ENCODE peak calls at places on chromosomes 16 and 17, in four cellular contexts. H, U, E and D are unnamed samples.

GRCh38 chr16:46884513-46885293 is 541 bp downstream of the GPT2 start:
- DNase-seq in E (no peak), H (no peak), U (no peak), D (no peak)

GRCh38 chr17:57622886-57623433 is 122.1 kb downstream of the CCDC182 start:
- DNase-seq in U (peak; percentile 8), H (no peak), E (peak; percentile 40), D (no peak)

GRCh38 chr17:64073771-64074703 is 53.6 kb upstream of the ICAM2 start:
- DNase-seq in U (no peak), E (no peak), H (no peak), D (no peak)

GRCh38 chr17:61554209-61554608 is 36.8 kb downstream of the NACA2 start:
- DNase-seq in U (no peak), E (no peak), H (no peak), D (no peak)

GRCh38 chr16:29148867-29149272 is 164.0 kb downstream of the LAT start:
- DNase-seq in H (peak; percentile 47), E (peak; percentile 41), U (no peak), D (no peak)

GRCh38 chr16:62194828-62195227 is 158.6 kb upstream of the CDH8 start:
- DNase-seq in E (no peak), H (no peak), U (no peak), D (no peak)

GRCh38 chr17:65557349-65558310 is 3.8 kb downstream of the AXIN2 start:
- DNase-seq in U (peak; percentile 29), H (no peak), E (no peak), D (peak; percentile 60)

GRCh38 chr17:33055171-33055611 is 63.5 kb downstream of the SPACA3 start:
- DNase-seq in U (no peak), H (no peak), E (no peak), D (no peak)

GRCh38 chr17:45907720-45908395 is 13.5 kb downstream of the MAPT start:
- DNase-seq in E (no peak), U (no peak), H (no peak), D (no peak)

GRCh38 chr16:81885976-81886586 is 107.0 kb downstream of the PLCG2 start:
- DNase-seq in E (no peak), U (no peak), H (no peak), D (no peak)

GRCh38 chr16:23784811-23785447 is 30.1 kb downstream of the CHP2 start:
- DNase-seq in U (no peak), E (no peak), H (no peak), D (no peak)

GRCh38 chr17:55580596-55581133 is 69.4 kb upstream of the SMIM36 start:
- DNase-seq in U (no peak), H (no peak), E (no peak), D (no peak)

GRCh38 chr17:50113624-50114320 is 16.2 kb downstream of the SAMD14 start:
- DNase-seq in H (no peak), U (no peak), E (peak; percentile 33), D (peak; percentile 5)
- TF ChIP-seq CTCF in H (no peak), U (no peak), E (no peak), D (no peak)

GRCh38 chr16:72428611-72429376 is 256.8 kb upstream of the PMFBP1 start:
- DNase-seq in E (no peak), U (no peak), H (no peak), D (no peak)

GRCh38 chr16:72426416-72426815 is 254.5 kb upstream of the PMFBP1 start:
- DNase-seq in H (no peak), U (no peak), E (no peak), D (no peak)

GRCh38 chr16:72427001-72427785 is 255.2 kb upstream of the PMFBP1 start:
- DNase-seq in H (no peak), E (no peak), U (no peak), D (no peak)

GRCh38 chr16:72427786-72428480 is 256.0 kb upstream of the PMFBP1 start:
- DNase-seq in U (no peak), E (no peak), H (no peak), D (no peak)

GRCh38 chr16:72429566-72430160 is 257.7 kb upstream of the PMFBP1 start:
- DNase-seq in H (no peak), U (no peak), E (no peak), D (no peak)
- H3K4me3 ChIP-seq in H (no peak overlapping the region), U (no peak overlapping the region), E (no peak overlapping the region), D (no peak overlapping the region)

DNA sequence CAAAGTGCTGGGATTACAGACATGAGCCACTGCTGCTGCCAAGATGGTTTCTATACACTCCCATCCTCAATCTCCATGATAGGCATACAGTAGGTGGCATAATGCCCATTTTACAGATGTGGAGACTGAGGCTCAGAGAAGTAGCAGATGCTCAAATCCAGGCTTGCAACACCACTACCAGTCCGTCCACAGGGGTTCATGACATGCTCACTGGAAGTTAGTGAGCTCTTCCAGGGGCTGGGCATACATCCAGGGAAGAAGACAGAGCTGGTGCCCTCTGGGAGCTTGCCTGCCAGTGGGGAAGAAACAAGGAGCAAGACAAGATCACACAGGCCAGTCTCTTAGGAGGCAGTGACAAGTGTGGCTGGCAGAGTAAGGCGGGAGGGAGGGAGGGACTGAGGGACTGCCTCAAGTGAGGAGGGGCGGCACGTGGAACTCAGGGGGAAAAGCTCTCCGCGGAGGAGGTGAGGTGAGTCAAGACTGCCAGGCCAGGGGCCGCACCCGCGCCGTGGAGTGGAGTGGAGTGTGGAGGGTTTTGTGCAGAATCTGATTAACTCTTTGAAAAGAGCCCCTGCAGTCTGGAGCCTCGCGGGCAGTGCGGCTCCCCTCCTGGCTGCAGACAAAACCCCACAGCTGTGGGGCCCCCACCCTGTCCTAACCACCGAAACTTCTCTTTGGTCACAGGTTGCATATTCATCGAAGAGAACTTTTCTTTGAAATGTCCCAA is 27.9 kb downstream of the SREBF1 start:
- DNase-seq in H (no peak), E (no peak), U (no peak), D (no peak)
- TF ChIP-seq CTCF in H (no peak), E (no peak), U (no peak), D (no peak)

GRCh38 chr17:76672892-76673291 is 29.3 kb upstream of the ST6GALNAC1 start:
- DNase-seq in E (no peak), U (no peak), H (no peak), D (no peak)
- H3K4me3 ChIP-seq in E (no peak overlapping the region), U (no peak overlapping the region), H (no peak overlapping the region), D (peak overlapping the region; percentile 58)

GRCh38 chr16:77499373-77500285 is 64.8 kb upstream of the ADAMTS18 start:
- DNase-seq in E (peak; percentile 16), H (peak; percentile 13), U (peak; percentile 11), D (no peak)
- TF ChIP-seq CTCF in E (no peak), H (no peak), U (no peak), D (no peak)

GRCh38 chr17:81057777-81058176 is 22.8 kb downstream of the BAIAP2 start:
- DNase-seq in E (no peak), H (no peak), U (no peak), D (no peak)

GRCh38 chr17:81056352-81056751 is 21.4 kb downstream of the BAIAP2 start:
- DNase-seq in E (no peak), H (no peak), U (no peak), D (no peak)

GRCh38 chr17:81058263-81058871 is 23.4 kb downstream of the BAIAP2 start:
- DNase-seq in U (no peak), H (no peak), E (no peak), D (no peak)

GRCh38 chr17:81059026-81059425 is 24.1 kb downstream of the BAIAP2 start:
- DNase-seq in U (no peak), H (no peak), E (no peak), D (no peak)

DNA sequence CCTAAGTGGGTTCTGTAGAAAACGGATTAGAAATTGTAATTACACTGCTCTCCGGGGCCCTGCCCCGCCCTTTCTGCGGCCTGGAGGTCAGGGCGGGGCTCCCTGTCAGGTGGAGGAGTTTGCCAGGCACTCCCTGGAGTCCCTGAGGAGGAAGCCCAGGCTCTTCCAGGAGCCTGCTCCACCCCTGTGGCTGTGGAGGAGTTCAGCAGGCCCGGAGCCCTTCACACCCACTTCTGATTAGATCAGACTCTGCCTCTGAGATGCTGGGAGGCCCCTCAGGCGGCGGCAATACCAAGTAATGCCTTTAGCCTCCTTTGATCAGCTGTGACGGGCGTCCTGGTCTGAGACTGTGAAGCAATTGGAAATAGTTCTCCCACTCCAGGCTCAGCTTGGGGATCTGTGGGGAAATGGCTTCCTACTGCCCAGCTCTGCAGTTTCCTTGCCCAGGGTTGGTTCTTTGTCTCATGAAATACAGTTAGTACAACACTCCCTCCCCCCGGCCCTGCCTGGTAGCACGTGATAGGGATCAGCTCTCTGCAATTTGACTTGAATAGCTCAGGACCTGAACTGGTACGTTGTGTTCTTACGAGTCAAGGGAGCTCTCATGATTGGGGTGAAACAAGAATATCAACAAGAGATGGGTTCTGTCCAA is 22.3 kb downstream of the BAIAP2 start:
- DNase-seq in U (no peak), E (no peak), H (peak; percentile 69), D (peak; percentile 81)
- H3K4me3 ChIP-seq in U (no peak overlapping the region), E (no peak overlapping the region), H (peak overlapping the region; percentile 30), D (no peak overlapping the region)

GRCh38 chr17:50807014-50807413 is 28.4 kb upstream of the WFIKKN2 start:
- DNase-seq in H (no peak), U (no peak), E (no peak), D (no peak)

GRCh38 chr17:50805486-50805885 is 29.9 kb upstream of the WFIKKN2 start:
- DNase-seq in H (no peak), U (no peak), E (no peak), D (no peak)

GRCh38 chr17:50807675-50808074 is 27.7 kb upstream of the WFIKKN2 start:
- DNase-seq in U (no peak), H (no peak), E (no peak), D (no peak)

GRCh38 chr17:50808413-50808812 is 27.0 kb upstream of the WFIKKN2 start:
- DNase-seq in E (no peak), H (no peak), U (no peak), D (no peak)

GRCh38 chr17:50806141-50806643 is 29.2 kb upstream of the WFIKKN2 start:
- DNase-seq in U (no peak), E (no peak), H (no peak), D (no peak)
- TF ChIP-seq CTCF in U (no peak), E (no peak), H (no peak), D (no peak)

DNA sequence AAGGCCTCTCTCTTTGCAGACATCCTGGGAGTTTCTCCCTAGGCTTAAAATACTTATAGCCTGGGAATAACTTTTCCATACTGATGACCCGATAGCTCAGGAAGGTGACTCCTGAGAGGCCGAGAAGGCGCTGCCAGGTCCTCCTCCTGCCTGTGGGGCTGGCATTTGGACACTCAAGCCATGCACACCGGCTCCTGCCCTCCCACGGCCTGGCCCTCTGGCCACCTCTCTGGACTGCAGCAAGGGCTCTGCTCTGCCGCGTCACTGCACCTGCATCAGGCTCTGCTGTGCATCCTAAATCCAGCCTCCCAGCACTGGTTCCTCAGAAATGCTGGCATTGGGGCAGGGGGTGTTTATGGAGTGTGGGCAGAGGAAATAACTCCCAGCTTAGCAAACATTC is 14.2 kb downstream of the KCNG4 start:
- DNase-seq in E (no peak), U (no peak), H (no peak), D (no peak)
- H3K4me3 ChIP-seq in E (no peak overlapping the region), U (no peak overlapping the region), H (no peak overlapping the region), D (no peak overlapping the region)

DNA sequence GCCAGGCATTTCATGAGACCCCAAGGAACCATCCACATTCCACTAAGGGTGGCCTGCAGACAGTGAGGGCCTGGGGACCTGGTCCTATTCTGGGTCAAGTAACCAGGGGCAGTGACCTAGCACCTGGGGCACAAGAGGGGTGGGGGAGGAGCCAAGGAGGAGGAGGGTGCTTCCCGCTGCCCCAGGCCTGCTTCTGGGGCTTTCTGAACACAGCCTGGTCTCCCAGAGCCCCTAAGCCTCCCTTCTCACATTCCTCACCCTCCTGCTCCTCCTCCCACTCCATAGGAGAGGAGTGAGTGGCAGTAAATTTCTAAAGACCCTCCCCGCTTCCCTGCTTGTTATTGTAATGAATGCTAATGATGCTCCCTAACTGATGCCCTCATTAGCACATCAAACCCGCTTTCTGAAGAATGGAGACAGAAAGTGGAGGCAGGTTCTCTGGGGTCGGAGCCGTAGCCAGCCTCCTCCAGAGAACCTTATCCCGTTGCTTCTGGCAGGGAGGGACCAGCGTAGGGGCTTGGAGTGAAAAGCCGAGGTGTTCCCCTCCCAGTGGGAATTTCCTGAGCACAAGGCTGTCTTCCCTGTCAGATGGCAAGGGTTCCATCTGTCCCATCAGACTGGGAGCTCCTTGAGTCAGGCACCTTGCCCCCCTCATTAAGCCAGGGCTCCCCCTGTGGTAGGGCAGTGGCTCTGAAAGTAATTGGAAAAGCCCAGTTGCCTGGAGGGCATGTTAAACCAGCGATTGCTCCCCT is 3.7 kb upstream of the SRCIN1 start:
- DNase-seq in H (no peak), U (no peak), E (no peak), D (peak; percentile 37)
- TF ChIP-seq CTCF in H (no peak), U (no peak), E (no peak), D (no peak)